ENCODE peak calls at places on chromosomes 3 and 15, in eight cellular contexts. One of them, this sample, is unnamed.

GRCh38 chr3:185225523-185225922 is 28.3 kb downstream of the EHHADH start:
- DNase-seq in natural killer cell treated with Interleukin-12 subunit alpha and Interleukin-12 subunit beta and Interleukin-15 and Interleukin-18, amount 100 ng/mL, for 72 hours: no peak
- DNase-seq in activated CD8-positive, alpha-beta memory T cell treated with anti-CD3 and anti-CD28 coated beads, Interleukin-2, amount 10 ng/mL, durations not matched to agents 7 days and 5 days: no peak
- DNase-seq in hepatic stellate cell: peak; percentile 39
- DNase-seq in aorta: no peak
- DNase-seq in kidney epithelial cell: peak; percentile 71
- DNase-seq in small intestine: no peak
- DNase-seq in activated T-cell treated with anti-CD3 and anti-CD28 coated beads for 1 hour: no peak
- DNase-seq in this sample: no peak

GRCh38 chr3:8837172-8837571 is 67.8 kb upstream of the OXTR start:
- DNase-seq in activated CD8-positive, alpha-beta memory T cell treated with anti-CD3 and anti-CD28 coated beads, Interleukin-2, amount 10 ng/mL, durations not matched to agents 7 days and 5 days: no peak
- DNase-seq in aorta: no peak
- DNase-seq in natural killer cell treated with Interleukin-12 subunit alpha and Interleukin-12 subunit beta and Interleukin-15 and Interleukin-18, amount 100 ng/mL, for 72 hours: no peak
- DNase-seq in hepatic stellate cell: peak; percentile 50
- DNase-seq in small intestine: no peak
- DNase-seq in activated T-cell treated with anti-CD3 and anti-CD28 coated beads for 1 hour: no peak
- DNase-seq in kidney epithelial cell: no peak
- DNase-seq in this sample: no peak

GRCh38 chr15:62895139-62895866 is 147.2 kb upstream of the TPM1 start:
- DNase-seq in natural killer cell treated with Interleukin-12 subunit alpha and Interleukin-12 subunit beta and Interleukin-15 and Interleukin-18, amount 100 ng/mL, for 72 hours: no peak
- DNase-seq in hepatic stellate cell: peak; percentile 40
- DNase-seq in activated CD8-positive, alpha-beta memory T cell treated with anti-CD3 and anti-CD28 coated beads, Interleukin-2, amount 10 ng/mL, durations not matched to agents 7 days and 5 days: peak; percentile 27
- DNase-seq in small intestine: no peak
- DNase-seq in kidney epithelial cell: peak; percentile 72
- DNase-seq in aorta: no peak
- DNase-seq in activated T-cell treated with anti-CD3 and anti-CD28 coated beads for 1 hour: no peak
- DNase-seq in this sample: no peak

GRCh38 chr15:26771917-26772587 is 814 bp downstream of the GABRB3 start:
- DNase-seq in hepatic stellate cell: no peak
- DNase-seq in activated T-cell treated with anti-CD3 and anti-CD28 coated beads for 1 hour: no peak
- DNase-seq in small intestine: no peak
- DNase-seq in natural killer cell treated with Interleukin-12 subunit alpha and Interleukin-12 subunit beta and Interleukin-15 and Interleukin-18, amount 100 ng/mL, for 72 hours: no peak
- DNase-seq in activated CD8-positive, alpha-beta memory T cell treated with anti-CD3 and anti-CD28 coated beads, Interleukin-2, amount 10 ng/mL, durations not matched to agents 7 days and 5 days: no peak
- DNase-seq in aorta: no peak
- DNase-seq in kidney epithelial cell: no peak
- DNase-seq in this sample: no peak

GRCh38 chr3:23580337-23580736 is 225.4 kb upstream of the UBE2E1 start:
- DNase-seq in aorta: no peak
- DNase-seq in natural killer cell treated with Interleukin-12 subunit alpha and Interleukin-12 subunit beta and Interleukin-15 and Interleukin-18, amount 100 ng/mL, for 72 hours: no peak
- DNase-seq in activated CD8-positive, alpha-beta memory T cell treated with anti-CD3 and anti-CD28 coated beads, Interleukin-2, amount 10 ng/mL, durations not matched to agents 7 days and 5 days: no peak
- DNase-seq in kidney epithelial cell: no peak
- DNase-seq in activated T-cell treated with anti-CD3 and anti-CD28 coated beads for 1 hour: no peak
- DNase-seq in hepatic stellate cell: no peak
- DNase-seq in small intestine: peak; percentile 5
- DNase-seq in this sample: no peak

GRCh38 chr3:195895078-195895899 is 13.1 kb downstream of the TNK2 start:
- DNase-seq in natural killer cell treated with Interleukin-12 subunit alpha and Interleukin-12 subunit beta and Interleukin-15 and Interleukin-18, amount 100 ng/mL, for 72 hours: peak; percentile 73
- DNase-seq in activated CD8-positive, alpha-beta memory T cell treated with anti-CD3 and anti-CD28 coated beads, Interleukin-2, amount 10 ng/mL, durations not matched to agents 7 days and 5 days: peak; percentile 82
- DNase-seq in small intestine: peak; percentile 45
- DNase-seq in hepatic stellate cell: peak; percentile 78
- DNase-seq in kidney epithelial cell: no peak
- DNase-seq in aorta: peak; percentile 70
- DNase-seq in activated T-cell treated with anti-CD3 and anti-CD28 coated beads for 1 hour: peak; percentile 58
- DNase-seq in this sample: peak; percentile 41

GRCh38 chr15:34616613-34617012 is 33.2 kb upstream of the GOLGA8B start:
- DNase-seq in kidney epithelial cell: peak; percentile 12
- DNase-seq in aorta: no peak
- DNase-seq in activated T-cell treated with anti-CD3 and anti-CD28 coated beads for 1 hour: no peak
- DNase-seq in small intestine: peak; percentile 2
- DNase-seq in activated CD8-positive, alpha-beta memory T cell treated with anti-CD3 and anti-CD28 coated beads, Interleukin-2, amount 10 ng/mL, durations not matched to agents 7 days and 5 days: no peak
- DNase-seq in natural killer cell treated with Interleukin-12 subunit alpha and Interleukin-12 subunit beta and Interleukin-15 and Interleukin-18, amount 100 ng/mL, for 72 hours: no peak
- DNase-seq in hepatic stellate cell: peak; percentile 2
- DNase-seq in this sample: peak; percentile 16

GRCh38 chr3:187935623-187936156 is 190.4 kb upstream of the BCL6 start:
- DNase-seq in small intestine: no peak
- DNase-seq in kidney epithelial cell: no peak
- DNase-seq in hepatic stellate cell: no peak
- DNase-seq in aorta: no peak
- DNase-seq in activated T-cell treated with anti-CD3 and anti-CD28 coated beads for 1 hour: no peak
- DNase-seq in activated CD8-positive, alpha-beta memory T cell treated with anti-CD3 and anti-CD28 coated beads, Interleukin-2, amount 10 ng/mL, durations not matched to agents 7 days and 5 days: peak; percentile 80
- DNase-seq in natural killer cell treated with Interleukin-12 subunit alpha and Interleukin-12 subunit beta and Interleukin-15 and Interleukin-18, amount 100 ng/mL, for 72 hours: peak; percentile 72
- DNase-seq in this sample: no peak

GRCh38 chr15:40769310-40770146 is at the start of gene C15orf62:
- DNase-seq in activated T-cell treated with anti-CD3 and anti-CD28 coated beads for 1 hour: peak; percentile 53
- DNase-seq in natural killer cell treated with Interleukin-12 subunit alpha and Interleukin-12 subunit beta and Interleukin-15 and Interleukin-18, amount 100 ng/mL, for 72 hours: peak; percentile 60
- DNase-seq in hepatic stellate cell: no peak
- DNase-seq in small intestine: peak; percentile 79
- DNase-seq in aorta: peak; percentile 55
- DNase-seq in kidney epithelial cell: peak; percentile 92
- DNase-seq in activated CD8-positive, alpha-beta memory T cell treated with anti-CD3 and anti-CD28 coated beads, Interleukin-2, amount 10 ng/mL, durations not matched to agents 7 days and 5 days: peak; percentile 64
- DNase-seq in this sample: peak; percentile 41

GRCh38 chr3:60186359-60186758 is 1064.9 kb downstream of the FHIT start:
- DNase-seq in aorta: no peak
- DNase-seq in small intestine: no peak
- DNase-seq in hepatic stellate cell: no peak
- DNase-seq in activated CD8-positive, alpha-beta memory T cell treated with anti-CD3 and anti-CD28 coated beads, Interleukin-2, amount 10 ng/mL, durations not matched to agents 7 days and 5 days: peak; percentile 41
- DNase-seq in natural killer cell treated with Interleukin-12 subunit alpha and Interleukin-12 subunit beta and Interleukin-15 and Interleukin-18, amount 100 ng/mL, for 72 hours: no peak
- DNase-seq in activated T-cell treated with anti-CD3 and anti-CD28 coated beads for 1 hour: no peak
- DNase-seq in kidney epithelial cell: no peak
- DNase-seq in this sample: no peak

GRCh38 chr3:55486857-55487375 is at the start of gene WNT5A:
- DNase-seq in activated T-cell treated with anti-CD3 and anti-CD28 coated beads for 1 hour: no peak
- DNase-seq in kidney epithelial cell: no peak
- DNase-seq in hepatic stellate cell: peak; percentile 65
- DNase-seq in aorta: no peak
- DNase-seq in natural killer cell treated with Interleukin-12 subunit alpha and Interleukin-12 subunit beta and Interleukin-15 and Interleukin-18, amount 100 ng/mL, for 72 hours: no peak
- DNase-seq in small intestine: no peak
- DNase-seq in activated CD8-positive, alpha-beta memory T cell treated with anti-CD3 and anti-CD28 coated beads, Interleukin-2, amount 10 ng/mL, durations not matched to agents 7 days and 5 days: no peak
- DNase-seq in this sample: no peak

GRCh38 chr3:69738291-69738690 is 973 bp upstream of the MITF start:
- DNase-seq in hepatic stellate cell: no peak
- DNase-seq in activated CD8-positive, alpha-beta memory T cell treated with anti-CD3 and anti-CD28 coated beads, Interleukin-2, amount 10 ng/mL, durations not matched to agents 7 days and 5 days: no peak
- DNase-seq in activated T-cell treated with anti-CD3 and anti-CD28 coated beads for 1 hour: no peak
- DNase-seq in small intestine: peak; percentile 10
- DNase-seq in natural killer cell treated with Interleukin-12 subunit alpha and Interleukin-12 subunit beta and Interleukin-15 and Interleukin-18, amount 100 ng/mL, for 72 hours: no peak
- DNase-seq in aorta: no peak
- DNase-seq in kidney epithelial cell: no peak
- DNase-seq in this sample: no peak

GRCh38 chr3:26915208-26915607 is 292.6 kb downstream of the LRRC3B start:
- DNase-seq in kidney epithelial cell: no peak
- DNase-seq in activated CD8-positive, alpha-beta memory T cell treated with anti-CD3 and anti-CD28 coated beads, Interleukin-2, amount 10 ng/mL, durations not matched to agents 7 days and 5 days: no peak
- DNase-seq in small intestine: no peak
- DNase-seq in hepatic stellate cell: no peak
- DNase-seq in aorta: no peak
- DNase-seq in natural killer cell treated with Interleukin-12 subunit alpha and Interleukin-12 subunit beta and Interleukin-15 and Interleukin-18, amount 100 ng/mL, for 72 hours: no peak
- DNase-seq in activated T-cell treated with anti-CD3 and anti-CD28 coated beads for 1 hour: no peak
- DNase-seq in this sample: no peak

GRCh38 chr3:60461199-60461598 is 790.1 kb downstream of the FHIT start:
- DNase-seq in activated T-cell treated with anti-CD3 and anti-CD28 coated beads for 1 hour: no peak
- DNase-seq in activated CD8-positive, alpha-beta memory T cell treated with anti-CD3 and anti-CD28 coated beads, Interleukin-2, amount 10 ng/mL, durations not matched to agents 7 days and 5 days: no peak
- DNase-seq in small intestine: no peak
- DNase-seq in hepatic stellate cell: no peak
- DNase-seq in kidney epithelial cell: no peak
- DNase-seq in natural killer cell treated with Interleukin-12 subunit alpha and Interleukin-12 subunit beta and Interleukin-15 and Interleukin-18, amount 100 ng/mL, for 72 hours: no peak
- DNase-seq in aorta: no peak
- DNase-seq in this sample: no peak

GRCh38 chr3:13838421-13838820 is 41.5 kb downstream of the WNT7A start:
- DNase-seq in kidney epithelial cell: no peak
- DNase-seq in hepatic stellate cell: no peak
- DNase-seq in activated CD8-positive, alpha-beta memory T cell treated with anti-CD3 and anti-CD28 coated beads, Interleukin-2, amount 10 ng/mL, durations not matched to agents 7 days and 5 days: no peak
- DNase-seq in aorta: no peak
- DNase-seq in activated T-cell treated with anti-CD3 and anti-CD28 coated beads for 1 hour: no peak
- DNase-seq in small intestine: no peak
- DNase-seq in natural killer cell treated with Interleukin-12 subunit alpha and Interleukin-12 subunit beta and Interleukin-15 and Interleukin-18, amount 100 ng/mL, for 72 hours: no peak
- DNase-seq in this sample: no peak

GRCh38 chr3:197480320-197480719 is 75.4 kb downstream of the BDH1 start:
- DNase-seq in small intestine: no peak
- DNase-seq in hepatic stellate cell: no peak
- DNase-seq in aorta: no peak
- DNase-seq in kidney epithelial cell: no peak
- DNase-seq in activated CD8-positive, alpha-beta memory T cell treated with anti-CD3 and anti-CD28 coated beads, Interleukin-2, amount 10 ng/mL, durations not matched to agents 7 days and 5 days: no peak
- DNase-seq in natural killer cell treated with Interleukin-12 subunit alpha and Interleukin-12 subunit beta and Interleukin-15 and Interleukin-18, amount 100 ng/mL, for 72 hours: no peak
- DNase-seq in activated T-cell treated with anti-CD3 and anti-CD28 coated beads for 1 hour: no peak
- DNase-seq in this sample: no peak

GRCh38 chr15:51121118-51121517 is 26.4 kb upstream of the TNFAIP8L3 start:
- DNase-seq in aorta: peak; percentile 80
- DNase-seq in small intestine: peak; percentile 11
- DNase-seq in natural killer cell treated with Interleukin-12 subunit alpha and Interleukin-12 subunit beta and Interleukin-15 and Interleukin-18, amount 100 ng/mL, for 72 hours: no peak
- DNase-seq in activated CD8-positive, alpha-beta memory T cell treated with anti-CD3 and anti-CD28 coated beads, Interleukin-2, amount 10 ng/mL, durations not matched to agents 7 days and 5 days: no peak
- DNase-seq in kidney epithelial cell: peak; percentile 93
- DNase-seq in activated T-cell treated with anti-CD3 and anti-CD28 coated beads for 1 hour: no peak
- DNase-seq in hepatic stellate cell: peak; percentile 61
- DNase-seq in this sample: no peak

This sample was measured in hippocampal formation.